ENCODE peak calls at places on chromosomes 12 and 14, in four cellular contexts. S is fibroblast of lung, P is cardiac muscle cell, G is left ventricle myocardium inferior. B is an unnamed sample.

GRCh38 chr12:127656261-127656660 is 610.7 kb upstream of the TMEM132C start:
- DNase-seq in G (no peak), P (no peak), S (no peak), B (no peak)

GRCh38 chr14:100717371-100717770 is 9.3 kb upstream of the DLK1 start:
- DNase-seq in S (no peak), G (no peak), P (no peak), B (no peak)

GRCh38 chr12:19015285-19015684 is 114.2 kb upstream of the PLEKHA5 start:
- DNase-seq in P (no peak), G (no peak), S (no peak), B (no peak)

GRCh38 chr14:100147181-100147631 is 12.2 kb downstream of the DEGS2 start:
- DNase-seq in G (no peak), P (no peak), S (no peak), B (no peak)

GRCh38 chr14:100450049-100450448 is 126.9 kb downstream of the SLC25A47 start:
- DNase-seq in P (no peak), S (no peak), G (no peak), B (no peak)

GRCh38 chr14:95197498-95198010 is 40.2 kb upstream of the DICER1 start:
- DNase-seq in P (no peak), G (no peak), S (no peak), B (no peak)

GRCh38 chr12:113613414-113613813 is 141.7 kb upstream of the LHX5 start:
- DNase-seq in S (no peak), G (no peak), P (no peak), B (no peak)

GRCh38 chr12:129903956-129904769 is at the start of gene TMEM132D:
- DNase-seq in S (no peak), P (peak; percentile 7), G (no peak), B (no peak)

GRCh38 chr12:50913224-50913623 is 39.1 kb upstream of the HIGD1C start:
- DNase-seq in G (no peak), S (no peak), P (no peak), B (no peak)

GRCh38 chr12:104505095-104505819 is 48.5 kb downstream of the CHST11 start:
- DNase-seq in P (peak; percentile 43), G (no peak), S (no peak), B (no peak)
- H3K4me1 ChIP-seq in P (peaks cover 19% of the 10 kb centered on the region), G (peaks cover 32% of the 10 kb centered on the region), S (peaks cover 2% of the 10 kb centered on the region), B (peaks cover 12% of the 10 kb centered on the region)

GRCh38 chr12:132921685-132922084 is 34.3 kb upstream of the CHFR start:
- DNase-seq in S (no peak), P (no peak), G (no peak), B (no peak)
- H3K9me3 ChIP-seq in S (peaks cover 8% of the 10 kb centered on the region), P (peaks cover 29% of the 10 kb centered on the region), G (peaks cover 100% of the 10 kb centered on the region), B (peaks cover 34% of the 10 kb centered on the region)

GRCh38 chr12:87816186-87816585 is 213.0 kb downstream of the C12orf50 start:
- DNase-seq in G (no peak), S (peak; percentile 71), P (no peak), B (no peak)

GRCh38 chr12:87815738-87816137 is 213.5 kb downstream of the C12orf50 start:
- DNase-seq in G (no peak), P (no peak), S (no peak), B (no peak)

GRCh38 chr12:87818416-87818815 is 210.8 kb downstream of the C12orf50 start:
- DNase-seq in P (no peak), G (no peak), S (no peak), B (no peak)

DNA sequence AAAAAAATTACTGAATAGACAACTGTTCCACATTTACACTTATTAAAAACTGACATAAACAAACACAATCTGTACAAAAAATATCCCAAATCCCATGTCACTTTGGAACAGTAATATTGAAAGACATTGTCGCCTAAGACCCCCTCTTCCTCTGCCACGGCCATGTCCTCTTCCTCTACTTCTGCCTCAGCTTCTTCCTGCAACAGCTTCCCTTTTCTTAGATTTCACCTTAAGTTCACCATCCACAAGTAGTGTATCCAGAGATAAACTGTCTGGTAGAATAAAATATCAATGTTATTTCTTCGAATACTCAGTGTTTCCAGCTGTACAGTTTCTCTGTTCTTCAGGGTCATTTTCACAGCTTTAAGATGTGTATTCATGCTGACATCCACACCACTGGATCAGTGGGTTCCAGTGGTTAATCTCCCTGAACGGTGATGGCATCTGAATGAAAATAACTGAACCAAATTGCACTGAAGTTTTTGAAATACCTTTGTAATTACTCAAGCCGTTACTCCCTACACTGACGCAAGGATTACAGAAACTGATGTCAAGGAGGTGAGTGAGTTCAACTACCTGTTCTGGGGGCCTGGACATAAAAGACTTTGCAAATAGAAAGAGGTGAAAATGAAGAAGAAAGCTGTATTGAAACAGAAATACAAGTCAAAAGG is 208.5 kb downstream of the C12orf50 start:
- DNase-seq in G (no peak), S (peak; percentile 44), P (no peak), B (no peak)
- H3K27ac ChIP-seq in G (no peak overlapping the region), S (no peak overlapping the region), P (no peak overlapping the region), B (no peak overlapping the region)

GRCh38 chr12:53500119-53500775 is 836 bp upstream of the TARBP2 start:
- DNase-seq in G (peak; percentile 52), P (no peak), S (peak; percentile 92), B (peak; percentile 83)
- H3K4me1 ChIP-seq in G (peaks cover 63% of the 10 kb centered on the region), P (peaks cover 27% of the 10 kb centered on the region), S (peaks cover 22% of the 10 kb centered on the region), B (peaks cover 7% of the 10 kb centered on the region)

GRCh38 chr14:105844047-105844630 is 317.8 kb downstream of the TMEM121 start:
- DNase-seq in G (peak; percentile 9), P (no peak), S (no peak), B (peak; percentile 3)
- H3K9me3 ChIP-seq in G (peaks cover 15% of the 10 kb centered on the region), P (no peaks in the 10 kb centered on the region), S (no peaks in the 10 kb centered on the region), B (no peaks in the 10 kb centered on the region)